ENCODE peak calls at places on chromosomes 3 and 15, in six cellular contexts. A, K, T, M, R and S are unnamed samples.
A peak's percentile ranks its signal among the peaks of the same experiment; 100 is the strongest.

GRCh38 chr3:3172627-3173026 is 6.9 kb downstream of the CRBN start:
- DNase-seq in A (no peak), K (no peak), T (no peak), M (no peak), R (no peak), S (no peak)

GRCh38 chr15:98648654-98649537 is 557 bp downstream of the IGF1R start:
- DNase-seq in A (no peak), K (peak; percentile 55), T (peak; percentile 62), M (peak; percentile 55), R (peak; percentile 69), S (peak; percentile 25)

GRCh38 chr3:39050020-39050419 is 1.7 kb downstream of the SCN11A start:
- DNase-seq in A (no peak), K (no peak), T (no peak), M (no peak), R (no peak), S (no peak)

GRCh38 chr3:151327571-151328198 is 1.7 kb downstream of the P2RY13 start:
- DNase-seq in A (no peak), K (no peak), T (no peak), M (peak; percentile 70), R (peak; percentile 32), S (no peak)

GRCh38 chr3:90010341-90010740 is 902.9 kb downstream of the EPHA3 start:
- DNase-seq in A (no peak), K (peak; percentile 72), T (no peak), M (no peak), R (no peak), S (no peak)

GRCh38 chr3:196012941-196013471 is 68.9 kb downstream of the TFRC start:
- DNase-seq in A (no peak), K (no peak), T (no peak), M (no peak), R (no peak), S (no peak)

GRCh38 chr3:150227839-150228238 is 180.3 kb upstream of the TSC22D2 start:
- DNase-seq in A (peak; percentile 64), K (no peak), T (peak; percentile 73), M (peak; percentile 86), R (peak; percentile 75), S (peak; percentile 59)

GRCh38 chr15:60804986-60805949 is 326.3 kb upstream of the ICE2 start:
- DNase-seq in A (no peak), K (peak; percentile 16), T (no peak), M (peak; percentile 4), R (no peak), S (no peak)

GRCh38 chr3:33884204-33884561 is 85.8 kb downstream of the PDCD6IP start:
- DNase-seq in A (no peak), K (no peak), T (peak; percentile 40), M (peak; percentile 57), R (peak; percentile 53), S (no peak)

GRCh38 chr15:95995375-95996168 is 334.9 kb upstream of the NR2F2 start:
- DNase-seq in A (no peak), K (peak; percentile 13), T (no peak), M (peak; percentile 27), R (peak; percentile 33), S (no peak)

GRCh38 chr3:11757441-11757875 is 89.2 kb downstream of the TAMM41 start:
- DNase-seq in A (no peak), K (peak; percentile 17), T (no peak), M (peak; percentile 30), R (peak; percentile 16), S (no peak)

GRCh38 chr3:51974963-51975856 is at the start of gene ABHD14A:
- DNase-seq in A (peak; percentile 77), K (peak; percentile 67), T (peak; percentile 78), M (peak; percentile 72), R (peak; percentile 73), S (peak; percentile 65)

GRCh38 chr3:135905058-135905724 is 60.3 kb upstream of the PPP2R3A start:
- DNase-seq in A (no peak), K (peak; percentile 35), T (no peak), M (peak; percentile 51), R (peak; percentile 48), S (peak; percentile 19)

GRCh38 chr15:88803241-88803919 is at the start of gene ACAN:
- DNase-seq in A (no peak), K (no peak), T (no peak), M (no peak), R (peak; percentile 12), S (no peak)

GRCh38 chr3:194993896-194994295 is 277.1 kb downstream of the XXYLT1 start:
- DNase-seq in A (peak; percentile 22), K (no peak), T (no peak), M (no peak), R (no peak), S (no peak)

GRCh38 chr3:49713336-49714105 is 6.0 kb downstream of the AMIGO3 start:
- DNase-seq in A (no peak), K (no peak), T (no peak), M (no peak), R (no peak), S (no peak)

GRCh38 chr3:107884719-107885460 is 205.9 kb downstream of the CD47 start:
- DNase-seq in A (no peak), K (peak; percentile 34), T (no peak), M (peak; percentile 90), R (peak; percentile 98), S (no peak)

GRCh38 chr3:39158138-39158715 is 4.8 kb upstream of the CSRNP1 start:
- DNase-seq in A (no peak), K (no peak), T (no peak), M (no peak), R (no peak), S (no peak)

GRCh38 chr15:28109626-28110415 is 10.7 kb upstream of the OCA2 start:
- DNase-seq in A (no peak), K (no peak), T (no peak), M (no peak), R (no peak), S (no peak)

GRCh38 chr3:153614563-153614962 is 452.5 kb downstream of the RAP2B start:
- DNase-seq in A (no peak), K (peak; percentile 95), T (no peak), M (peak; percentile 13), R (peak; percentile 85), S (no peak)

GRCh38 chr15:98684441-98684840 is 36.1 kb downstream of the IGF1R start:
- DNase-seq in A (no peak), K (peak; percentile 59), T (no peak), M (peak; percentile 44), R (peak; percentile 89), S (no peak)

GRCh38 chr3:264394-265156 is 68.0 kb downstream of the CHL1 start:
- DNase-seq in A (no peak), K (peak; percentile 86), T (no peak), M (no peak), R (no peak), S (no peak)

GRCh38 chr3:52892625-52893311 is 4.6 kb downstream of the STIMATE start:
- DNase-seq in A (peak; percentile 71), K (no peak), T (no peak), M (peak; percentile 19), R (peak; percentile 39), S (no peak)

GRCh38 chr3:13727890-13728289 is 152.0 kb downstream of the WNT7A start:
- DNase-seq in A (no peak), K (no peak), T (no peak), M (no peak), R (no peak), S (no peak)

GRCh38 chr15:88609344-88609743 is 11.8 kb upstream of the AEN start:
- DNase-seq in A (no peak), K (no peak), T (no peak), M (no peak), R (no peak), S (no peak)

GRCh38 chr3:30549600-30549999 is 56.8 kb upstream of the TGFBR2 start:
- DNase-seq in A (no peak), K (no peak), T (no peak), M (no peak), R (no peak), S (no peak)

GRCh38 chr3:72818915-72819314 is 29.3 kb downstream of the SHQ1 start:
- DNase-seq in A (no peak), K (peak; percentile 28), T (no peak), M (peak; percentile 56), R (peak; percentile 78), S (no peak)

GRCh38 chr15:68783226-68784054 is 37.3 kb downstream of the ANP32A start:
- DNase-seq in A (peak; percentile 73), K (peak; percentile 27), T (peak; percentile 47), M (peak; percentile 27), R (peak; percentile 30), S (no peak)

GRCh38 chr3:184825456-184825855 is 13.5 kb downstream of the VPS8 start:
- DNase-seq in A (no peak), K (no peak), T (no peak), M (no peak), R (no peak), S (no peak)

GRCh38 chr15:52657338-52657737 is 21.9 kb downstream of the ATOSA start:
- DNase-seq in A (no peak), K (peak; percentile 63), T (no peak), M (peak; percentile 52), R (peak; percentile 90), S (no peak)

GRCh38 chr15:73374599-73374998 is 5.8 kb upstream of the HCN4 start:
- DNase-seq in A (no peak), K (no peak), T (no peak), M (no peak), R (no peak), S (no peak)